ENCODE peak calls at places on chromosomes 1 and 21, in four cellular contexts. V is K562, D is IMR-90, Q is GM12878. L is an unnamed sample.

GRCh38 chr21:42095581-42095980 is 24.5 kb downstream of the UMODL1 start:
- DNase-seq in V (no peak), Q (no peak), D (no peak), L (no peak)

GRCh38 chr1:58975888-58976287 is 192.0 kb upstream of the JUN start:
- DNase-seq in D (peak), V (no peak), Q (no peak), L (no peak)

GRCh38 chr1:174248041-174248440 is 88.7 kb downstream of the RABGAP1L start:
- DNase-seq in D (no peak), V (no peak), Q (no peak), L (no peak)

GRCh38 chr1:235872270-235872669 is 5.6 kb upstream of the LYST start:
- DNase-seq in Q (no peak), V (no peak), D (no peak), L (no peak)

GRCh38 chr1:11685210-11685752 is 4.3 kb upstream of the MAD2L2 start:
- DNase-seq in V (no peak), D (no peak), Q (no peak), L (no peak)

GRCh38 chr1:224052767-224053166 is 61.1 kb upstream of the FBXO28 start:
- DNase-seq in D (peak), Q (no peak), V (no peak), L (no peak)

GRCh38 chr1:111907321-111907720 is 82.1 kb downstream of the KCND3 start:
- DNase-seq in V (no peak), Q (no peak), D (no peak), L (no peak)

GRCh38 chr1:113021430-113022085 is 51.4 kb upstream of the LRIG2 start:
- DNase-seq in Q (no peak), V (no peak), D (no peak), L (no peak)

GRCh38 chr1:168709407-168709891 is 19.6 kb downstream of the DPT start:
- DNase-seq in V (no peak), D (peak), Q (no peak), L (peak)

GRCh38 chr1:93344886-93345632 is 648 bp upstream of the DR1 start:
- DNase-seq in V (no peak), D (peak), Q (no peak), L (no peak)

GRCh38 chr1:203037509-203038190 is 11.4 kb downstream of the PPFIA4 start:
- DNase-seq in D (no peak), V (peak), Q (no peak), L (no peak)

GRCh38 chr21:43894206-43894577 is 29.2 kb downstream of the AGPAT3 start:
- DNase-seq in D (no peak), V (no peak), Q (no peak), L (no peak)

GRCh38 chr1:55634516-55634915 is 419.4 kb upstream of the USP24 start:
- DNase-seq in V (no peak), D (no peak), Q (no peak), L (no peak)

GRCh38 chr1:55635856-55636255 is 420.7 kb upstream of the USP24 start:
- DNase-seq in Q (no peak), V (no peak), D (peak), L (no peak)

GRCh38 chr1:55639526-55639925 is 424.4 kb upstream of the USP24 start:
- DNase-seq in Q (no peak), D (no peak), V (no peak), L (no peak)

GRCh38 chr1:55639051-55639450 is 423.9 kb upstream of the USP24 start:
- DNase-seq in V (no peak), Q (no peak), D (no peak), L (no peak)

DNA sequence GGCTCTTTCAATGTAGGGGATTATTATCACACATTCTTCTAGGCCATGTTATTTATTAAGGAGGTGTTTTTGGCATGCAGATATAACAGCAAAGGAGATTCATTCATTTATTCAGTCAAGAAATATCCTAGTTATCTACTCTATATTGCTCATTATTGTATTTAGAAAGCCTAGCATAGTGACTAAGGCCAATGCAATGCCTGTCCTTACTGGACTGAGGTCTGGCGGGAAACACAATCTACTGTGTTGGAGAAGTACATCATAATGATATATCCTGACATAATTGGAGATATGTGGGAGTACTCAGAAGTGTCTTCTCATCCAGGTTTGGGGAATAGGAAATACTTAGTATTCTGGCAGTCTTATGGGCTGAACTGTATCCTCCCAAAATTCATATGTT is 421.5 kb upstream of the USP24 start:
- DNase-seq in V (no peak), Q (no peak), D (peak), L (no peak)
- H3K27ac ChIP-seq in V (no peak), Q (no peak), D (no peak), L (no peak)

GRCh38 chr1:159746676-159747075 is 32.3 kb upstream of the CRP start:
- DNase-seq in V (no peak), Q (no peak), D (no peak), L (no peak)
- TF ChIP-seq ELK1 in V (no peak), Q (no peak), D (no peak), L (no peak)

DNA sequence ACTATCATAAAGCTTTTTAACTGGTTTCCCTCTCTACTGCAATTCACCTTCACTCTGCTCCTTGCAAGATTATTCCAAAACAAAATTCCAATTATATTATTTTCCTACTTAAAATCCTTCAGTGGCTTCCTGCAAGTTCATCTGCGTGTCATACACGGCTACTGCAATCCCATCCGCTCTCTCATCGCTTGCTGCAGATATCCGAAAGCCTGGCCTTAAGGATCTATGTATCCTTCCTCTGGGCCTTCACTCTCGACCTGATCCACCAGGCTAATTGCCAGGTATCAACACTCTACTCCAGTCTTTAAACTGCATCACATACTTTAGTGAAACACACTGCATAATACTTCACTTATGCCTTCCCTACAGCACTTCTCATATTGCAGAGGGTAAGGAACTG is 44.0 kb downstream of the VAV3 start:
- DNase-seq in Q (no peak), D (no peak), V (no peak), L (no peak)
- H3K4me2 ChIP-seq in Q (no peak), D (no peak), V (no peak), L (no peak)

DNA sequence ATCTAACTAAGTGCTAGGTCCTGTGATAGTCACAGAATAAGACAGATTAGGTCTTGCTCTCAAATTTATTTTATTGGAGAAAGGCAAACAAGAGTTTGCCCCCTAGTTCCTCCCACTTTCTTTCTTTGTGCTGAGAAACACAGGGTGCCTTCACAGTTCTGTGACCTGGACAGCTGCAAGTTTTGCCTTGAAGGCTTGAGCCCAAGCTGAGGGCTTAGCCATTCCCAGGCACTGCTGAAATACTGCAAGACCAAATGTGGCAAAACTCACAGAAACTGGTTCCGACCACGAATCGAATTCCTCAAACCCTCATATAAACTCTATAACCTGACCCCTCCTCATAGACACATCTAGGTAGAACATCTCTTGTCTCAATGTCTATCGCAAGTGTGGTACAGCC is 227.9 kb downstream of the RERE start:
- DNase-seq in V (no peak), D (no peak), Q (no peak), L (no peak)
- H3K27ac ChIP-seq in V (no peak), D (no peak), Q (no peak), L (no peak)

GRCh38 chr1:68103006-68103545 is 52.6 kb upstream of the DIRAS3 start:
- DNase-seq in D (no peak), V (no peak), Q (no peak), L (no peak)

GRCh38 chr1:68104155-68104554 is 53.7 kb upstream of the DIRAS3 start:
- DNase-seq in Q (no peak), V (no peak), D (peak), L (no peak)

GRCh38 chr1:68101829-68102228 is 51.4 kb upstream of the DIRAS3 start:
- DNase-seq in D (no peak), V (no peak), Q (no peak), L (no peak)

DNA sequence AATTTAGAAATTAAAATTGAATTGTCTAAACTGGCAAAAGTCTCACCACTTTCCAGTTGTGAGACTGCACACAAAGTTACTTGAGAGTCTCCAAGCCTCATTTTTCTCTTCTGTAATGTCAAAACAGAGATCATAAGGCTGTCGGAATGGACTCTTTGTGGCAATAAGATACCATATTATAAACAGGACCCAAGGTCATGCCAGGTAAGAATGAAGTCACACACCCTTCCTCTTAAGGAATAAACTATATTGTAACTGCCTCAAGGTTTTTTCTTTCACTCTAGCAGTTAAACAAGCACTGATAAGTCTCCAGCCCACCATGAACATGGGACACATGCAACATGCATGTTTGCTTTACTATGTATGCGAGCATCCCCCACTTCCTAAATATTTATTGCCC is 50.1 kb upstream of the DIRAS3 start:
- DNase-seq in V (no peak), Q (no peak), D (no peak), L (no peak)
- TF ChIP-seq ELK1 in V (no peak), Q (no peak), D (no peak), L (no peak)

DNA sequence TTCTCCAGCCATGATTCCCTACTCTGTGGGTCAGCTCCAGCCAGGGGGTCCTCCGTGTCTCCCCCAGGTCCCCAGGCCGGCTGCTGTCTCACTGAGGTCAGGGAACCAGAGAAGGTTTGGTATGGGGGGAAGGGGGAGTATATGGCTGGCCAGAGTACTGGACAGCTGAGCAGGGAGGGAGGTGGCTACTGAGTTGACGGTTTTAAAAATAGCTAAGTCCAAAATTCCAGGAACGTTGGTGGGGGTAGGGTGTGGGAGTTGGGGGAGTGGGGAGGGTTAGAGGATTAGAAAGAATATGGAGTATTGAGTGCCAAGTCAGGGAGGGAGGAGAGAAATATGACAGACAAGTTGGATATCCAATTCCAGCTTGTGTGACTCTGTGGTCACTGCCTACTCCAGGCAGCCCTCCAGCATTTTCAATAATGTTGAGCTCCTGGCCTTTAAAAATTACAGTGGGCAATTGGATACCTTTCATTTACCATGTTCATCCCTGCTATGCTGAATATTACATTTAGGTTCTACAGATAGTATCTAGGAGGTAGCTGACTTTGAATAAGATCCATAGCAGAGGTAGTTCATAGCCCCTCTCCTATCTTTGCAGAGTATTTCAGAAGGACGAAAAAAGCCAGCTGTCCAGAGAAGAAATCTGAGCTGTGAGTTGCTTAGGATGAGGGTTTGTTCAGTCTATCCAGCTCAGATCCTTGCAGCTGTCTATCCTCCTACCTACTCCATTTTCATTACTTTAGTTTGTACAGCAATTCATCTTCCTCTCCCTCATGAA is at the start of gene HJV:
- DNase-seq in D (no peak), Q (no peak), V (peak), L (no peak)
- H3K4me2 ChIP-seq in D (no peak), Q (no peak), V (peak), L (peak)

GRCh38 chr1:57845041-57845440 is 421.2 kb upstream of the DAB1 start:
- DNase-seq in V (no peak), D (no peak), Q (no peak), L (no peak)
- H3K27ac ChIP-seq in V (no peak), D (no peak), Q (no peak), L (no peak)

GRCh38 chr1:8314346-8315280 is 3.3 kb upstream of the SLC45A1 start:
- DNase-seq in V (peak), Q (peak), D (peak), L (peak)

GRCh38 chr1:8307628-8308027 is 10.3 kb upstream of the SLC45A1 start:
- DNase-seq in Q (no peak), V (no peak), D (no peak), L (no peak)

GRCh38 chr1:8315573-8316475 is 2.1 kb upstream of the SLC45A1 start:
- DNase-seq in V (no peak), Q (no peak), D (no peak), L (peak)

GRCh38 chr1:8311068-8311718 is 6.7 kb upstream of the SLC45A1 start:
- DNase-seq in V (no peak), D (no peak), Q (no peak), L (no peak)

GRCh38 chr1:8312235-8313218 is 5.4 kb upstream of the SLC45A1 start:
- DNase-seq in V (no peak), D (no peak), Q (no peak), L (no peak)
- TF ChIP-seq ELK1 in V (no peak), D (no peak), Q (no peak), L (no peak)

GRCh38 chr21:31967334-31967733 is 94.5 kb downstream of the HUNK start:
- DNase-seq in V (no peak), D (no peak), Q (no peak), L (no peak)

GRCh38 chr21:31959881-31960280 is 87.1 kb downstream of the HUNK start:
- DNase-seq in Q (no peak), V (no peak), D (no peak), L (no peak)

GRCh38 chr21:31961027-31961426 is 88.2 kb downstream of the HUNK start:
- DNase-seq in V (no peak), D (no peak), Q (no peak), L (no peak)

GRCh38 chr21:31957631-31958030 is 84.8 kb downstream of the HUNK start:
- DNase-seq in D (no peak), V (no peak), Q (no peak), L (no peak)

DNA sequence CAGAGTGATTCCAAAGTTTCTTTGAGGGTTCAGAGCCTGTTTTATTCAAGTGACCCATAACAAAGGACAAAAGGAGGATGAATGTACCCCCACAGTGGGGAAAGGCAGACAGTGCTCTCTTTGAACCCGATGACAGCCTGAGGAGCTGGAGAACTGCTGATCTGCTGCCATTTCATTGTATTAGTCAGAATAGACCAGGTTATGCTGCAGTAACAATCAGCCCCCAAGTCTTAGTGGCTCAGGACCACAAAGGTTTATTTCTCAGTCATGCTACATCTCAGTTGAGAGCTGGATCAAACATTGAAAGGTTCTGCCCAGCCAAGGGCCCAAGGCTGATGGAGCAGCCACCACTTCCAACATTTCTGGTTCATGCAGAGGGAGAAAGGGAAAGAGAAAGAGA is 88.9 kb downstream of the HUNK start:
- DNase-seq in V (no peak), Q (no peak), D (no peak), L (no peak)
- H3K4me2 ChIP-seq in V (no peak), Q (no peak), D (no peak), L (no peak)